ENCODE peak calls at places on chromosomes 5 and 9, in five cellular contexts. Z is SJSA1, T is fibroblast of lung, F is tibial artery, I is IMR-90. B is an unnamed sample.

GRCh38 chr9:98760231-98760630 is 36.1 kb downstream of the ANKS6 start:
- DNase-seq in I (no peak), Z (no peak), T (no peak), F (no peak), B (no peak)

GRCh38 chr5:113663879-113664278 is 150.4 kb downstream of the YTHDC2 start:
- DNase-seq in F (no peak), I (peak; percentile 16), T (peak; percentile 10), Z (peak; percentile 59), B (peak; percentile 27)

GRCh38 chr9:101977614-101978210 is 239.3 kb upstream of the GRIN3A start:
- DNase-seq in T (peak; percentile 11), Z (no peak), I (peak; percentile 12), F (no peak), B (no peak)

GRCh38 chr5:137563646-137564474 is 64.7 kb upstream of the SPOCK1 start:
- DNase-seq in T (peak; percentile 96), F (no peak), I (peak; percentile 41), Z (no peak), B (peak; percentile 43)

GRCh38 chr5:67623078-67623477 is 426.5 kb upstream of the CD180 start:
- DNase-seq in Z (no peak), F (no peak), I (no peak), T (no peak), B (no peak)

GRCh38 chr5:97560176-97560993 is 377.3 kb upstream of the RIOK2 start:
- DNase-seq in I (no peak), Z (no peak), T (no peak), F (no peak), B (no peak)

GRCh38 chr9:124126571-124127289 is 115.2 kb downstream of the LHX2 start:
- DNase-seq in F (peak; percentile 81), Z (peak; percentile 70), I (peak; percentile 65), T (peak; percentile 43), B (peak; percentile 53)

GRCh38 chr5:108101105-108101504 is 280.8 kb downstream of the FBXL17 start:
- DNase-seq in F (no peak), I (no peak), Z (no peak), T (peak; percentile 6), B (no peak)

GRCh38 chr5:33379757-33380156 is 61.0 kb upstream of the TARS1 start:
- DNase-seq in F (no peak), T (no peak), I (peak; percentile 47), Z (no peak), B (no peak)

GRCh38 chr5:86118542-86118941 is 499.2 kb upstream of the COX7C start:
- DNase-seq in T (no peak), I (no peak), Z (no peak), F (no peak), B (no peak)

GRCh38 chr9:121634800-121635261 is 16.6 kb upstream of the DAB2IP start:
- DNase-seq in T (no peak), Z (no peak), F (no peak), I (peak; percentile 13), B (no peak)

GRCh38 chr5:180155331-180155881 is 53.6 kb downstream of the RASGEF1C start:
- DNase-seq in F (no peak), T (no peak), Z (peak; percentile 39), I (no peak), B (no peak)

GRCh38 chr5:160649304-160649703 is 202.7 kb downstream of the ATP10B start:
- DNase-seq in I (no peak), T (no peak), F (no peak), Z (no peak), B (no peak)

GRCh38 chr5:13991365-13991764 is 46.9 kb upstream of the DNAH5 start:
- DNase-seq in F (no peak), Z (no peak), T (no peak), I (no peak), B (no peak)

GRCh38 chr5:124512236-124512635 is 234.2 kb downstream of the ZNF608 start:
- DNase-seq in F (no peak), Z (no peak), T (peak; percentile 61), I (peak; percentile 41), B (no peak)

GRCh38 chr5:72355706-72356299 is 35.6 kb downstream of the PTCD2 start:
- DNase-seq in T (peak; percentile 22), F (peak; percentile 69), I (peak; percentile 22), Z (no peak), B (peak; percentile 18)

GRCh38 chr5:15797116-15797515 is 297.1 kb downstream of the FBXL7 start:
- DNase-seq in F (no peak), Z (no peak), I (no peak), T (no peak), B (no peak)

GRCh38 chr9:79813262-79813646 is 241.5 kb downstream of the TLE4 start:
- DNase-seq in T (no peak), I (no peak), Z (no peak), F (no peak), B (no peak)

GRCh38 chr5:54337523-54337922 is 27.1 kb upstream of the ARL15 start:
- DNase-seq in F (no peak), I (no peak), Z (no peak), T (no peak), B (no peak)

GRCh38 chr9:134930404-134930803 is 12.7 kb upstream of the FCN1 start:
- DNase-seq in I (no peak), F (no peak), T (no peak), Z (no peak), B (no peak)
- H3K4me3 ChIP-seq in I (no peak overlapping the region), F (no peak overlapping the region), T (no peak overlapping the region), Z (no peak overlapping the region), B (no peak overlapping the region)

DNA sequence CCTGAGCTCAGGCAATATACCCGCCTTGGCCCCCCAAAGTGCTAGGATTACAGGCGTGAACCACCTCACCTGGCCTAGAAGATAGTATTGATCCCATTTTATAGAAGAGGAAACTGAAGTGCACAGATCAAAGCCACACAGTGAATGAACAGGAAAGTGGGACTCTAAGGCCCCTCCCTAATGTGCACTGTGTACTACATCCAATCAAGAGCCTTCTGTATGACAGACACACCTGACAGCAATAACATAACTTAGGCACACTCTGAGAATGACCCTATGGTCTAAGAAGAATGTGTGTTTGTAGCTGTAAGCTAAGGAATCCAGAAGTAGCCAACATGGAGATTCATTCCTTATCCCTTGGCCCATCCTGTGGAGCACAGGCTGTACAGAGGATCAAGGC is 271.2 kb downstream of the SMARCA2 start:
- DNase-seq in T (no peak), Z (no peak), F (no peak), I (no peak), B (no peak)
- H3K4me3 ChIP-seq in T (no peak overlapping the region), Z (no peak overlapping the region), F (no peak overlapping the region), I (no peak overlapping the region), B (no peak overlapping the region)

DNA sequence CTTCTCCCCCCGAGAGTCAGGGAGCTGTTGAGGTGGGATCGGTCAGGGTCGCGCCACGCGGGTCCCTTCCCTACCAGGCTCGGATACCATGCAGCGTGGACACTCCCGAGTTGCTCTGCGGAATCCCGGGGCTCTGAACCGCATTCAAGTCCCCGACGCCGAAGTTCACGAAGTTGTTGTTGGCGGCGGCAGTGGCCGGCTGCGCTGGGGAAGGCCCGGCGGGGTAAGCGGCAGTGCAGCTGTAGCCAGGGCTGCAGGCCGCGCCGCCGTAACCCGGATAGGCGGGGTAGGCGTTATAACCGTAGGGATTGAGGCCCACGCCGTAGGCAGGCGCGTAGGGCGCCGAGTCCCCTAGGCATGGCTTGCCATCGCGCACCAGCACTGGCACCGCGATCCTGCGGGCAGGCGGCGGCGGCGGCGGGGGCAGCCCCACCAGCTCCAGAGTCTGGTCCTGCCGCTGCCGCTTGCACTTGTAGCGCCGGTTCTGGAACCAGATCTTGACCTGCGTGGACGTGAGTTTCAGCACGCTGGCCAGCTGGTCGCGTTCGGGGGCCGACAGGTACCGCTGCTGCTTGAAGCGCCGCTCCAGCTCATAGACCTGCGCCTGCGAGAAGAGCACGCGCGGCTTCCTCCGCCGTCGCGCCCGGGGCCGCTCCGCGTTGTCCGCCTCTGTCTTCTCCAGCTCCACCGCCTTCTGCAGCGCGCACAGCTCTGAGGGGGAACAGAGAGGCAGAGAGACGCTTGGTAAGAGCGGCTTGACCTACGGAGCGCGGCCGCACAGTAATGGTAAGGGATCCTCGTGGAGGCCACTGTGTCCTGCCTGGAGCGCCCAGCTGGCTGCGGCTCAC is 2.3 kb downstream of the NKX2-5 start:
- DNase-seq in T (peak; percentile 10), Z (no peak), I (no peak), F (no peak), B (no peak)
- H3K4me3 ChIP-seq in T (no peak overlapping the region), Z (no peak overlapping the region), I (no peak overlapping the region), F (peak overlapping the region; percentile 12), B (no peak overlapping the region)

GRCh38 chr5:143128412-143129071 is 274.9 kb downstream of the NR3C1 start:
- DNase-seq in I (no peak), Z (no peak), F (no peak), T (no peak), B (no peak)
- H3K4me3 ChIP-seq in I (no peak overlapping the region), Z (no peak overlapping the region), F (no peak overlapping the region), T (no peak overlapping the region), B (no peak overlapping the region)

B was measured in brain microvascular endothelial cell.